ENCODE peak calls at places on chromosomes 3 and 15, in eight cellular contexts. X, I, G, S, A, D, N and K are unnamed samples. For H3K27me3 and H3K4me1, the result is how much of the 10 kb centered on the place peaks cover.

GRCh38 chr3:160643994-160644393 is 33.0 kb upstream of the ARL14 start:
- DNase-seq in X (peak), I (peak), G (no peak), S (no peak), A (no peak), D (no peak), N (no peak), K (no peak)

GRCh38 chr3:102360211-102360610 is 74.6 kb upstream of the ZPLD1 start:
- DNase-seq in X (no peak), I (no peak), G (no peak), S (no peak), A (no peak), D (no peak), N (no peak), K (no peak)

GRCh38 chr3:25091938-25092337 is 336.1 kb upstream of the RARB start:
- DNase-seq in X (no peak), I (no peak), G (no peak), S (no peak), A (no peak), D (no peak), N (no peak), K (no peak)

GRCh38 chr3:193095366-193095765 is 145.7 kb upstream of the PLAAT1 start:
- DNase-seq in X (no peak), I (no peak), G (no peak), S (no peak), A (no peak), D (no peak), N (no peak), K (no peak)

GRCh38 chr3:129486057-129487035 is 42.1 kb upstream of the RHO start:
- DNase-seq in X (no peak), I (peak), G (no peak), S (no peak), A (no peak), D (no peak), N (no peak), K (no peak)

GRCh38 chr3:9765865-9766264 is 3.9 kb downstream of the CAMK1 start:
- DNase-seq in X (no peak), I (peak), G (no peak), S (no peak), A (no peak), D (no peak), N (no peak), K (no peak)

GRCh38 chr15:73688455-73688854 is 4.3 kb downstream of the CD276 start:
- DNase-seq in X (peak), I (no peak), G (no peak), S (no peak), A (peak), D (no peak), N (no peak), K (no peak)

GRCh38 chr3:126711361-126711760 is 7.3 kb downstream of the CHCHD6 start:
- DNase-seq in X (no peak), I (no peak), G (no peak), S (no peak), A (no peak), D (no peak), N (no peak), K (no peak)

GRCh38 chr3:11077466-11077865 is 76.8 kb upstream of the HRH1 start:
- DNase-seq in X (no peak), I (no peak), G (no peak), S (no peak), A (no peak), D (no peak), N (no peak), K (no peak)

GRCh38 chr3:115644391-115644790 is 21.1 kb downstream of the GAP43 start:
- DNase-seq in X (no peak), I (no peak), G (no peak), S (no peak), A (no peak), D (no peak), N (no peak), K (no peak)

GRCh38 chr3:156665296-156665695 is 9.1 kb upstream of the TIPARP start:
- DNase-seq in X (no peak), I (no peak), G (no peak), S (no peak), A (no peak), D (no peak), N (no peak), K (no peak)

GRCh38 chr3:29594261-29594660 is 313.4 kb downstream of the RBMS3 start:
- DNase-seq in X (no peak), I (no peak), G (no peak), S (no peak), A (no peak), D (no peak), N (no peak), K (no peak)

GRCh38 chr3:151604941-151605340 is 128.8 kb upstream of the AADACL2 start:
- DNase-seq in X (no peak), I (no peak), G (no peak), S (no peak), A (no peak), D (no peak), N (no peak), K (no peak)

GRCh38 chr15:60326824-60327654 is 70.7 kb downstream of the ANXA2 start:
- DNase-seq in X (peak), I (peak), G (peak), S (peak), A (no peak), D (peak), N (no peak), K (no peak)

DNA sequence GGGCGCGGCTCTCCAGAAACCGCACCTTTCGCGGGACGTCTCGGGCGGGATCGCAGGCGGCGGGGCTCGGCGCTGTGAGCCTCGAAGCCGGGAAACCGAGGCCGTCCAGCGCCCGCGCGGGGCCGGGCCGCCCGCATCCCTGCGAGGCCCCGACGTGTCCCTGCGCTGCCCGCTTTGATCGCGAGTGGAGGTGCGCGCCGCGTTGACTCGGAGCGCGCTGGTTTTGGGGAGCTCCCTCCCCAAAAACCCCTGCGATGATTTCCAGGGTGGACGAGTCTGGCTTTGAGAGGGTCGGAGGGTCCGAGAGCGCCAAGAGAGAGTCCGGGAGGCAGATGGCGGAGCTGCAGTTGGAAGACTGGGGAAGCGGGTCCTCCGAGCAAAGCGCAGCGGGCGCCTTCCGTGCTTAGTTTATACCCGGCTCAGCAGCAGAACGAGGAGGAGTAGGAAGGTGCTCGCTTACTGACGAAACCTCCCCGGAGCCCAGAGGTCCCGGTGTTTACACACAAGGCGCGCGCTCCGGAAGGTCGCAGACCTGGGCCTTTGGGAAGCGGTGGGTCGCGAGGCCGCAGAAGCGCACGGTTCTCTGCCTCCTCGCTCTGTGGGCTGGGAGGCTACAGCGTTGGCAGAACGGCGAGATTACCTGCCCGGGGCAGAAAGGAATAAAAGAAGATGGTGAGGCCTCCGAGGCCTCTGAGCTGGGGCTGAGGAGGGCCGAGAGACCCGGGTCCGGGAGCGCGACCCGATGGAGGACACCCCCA is 687 bp downstream of the ALDH1A3 start:
- DNase-seq in X (no peak), I (peak), G (no peak), S (no peak), A (no peak), D (no peak), N (no peak), K (no peak)
- H3K27me3 ChIP-seq in X (half or more), I (under half), G (under half), S (under half), A (under half), D (under half), N (under half), K (under half)

DNA sequence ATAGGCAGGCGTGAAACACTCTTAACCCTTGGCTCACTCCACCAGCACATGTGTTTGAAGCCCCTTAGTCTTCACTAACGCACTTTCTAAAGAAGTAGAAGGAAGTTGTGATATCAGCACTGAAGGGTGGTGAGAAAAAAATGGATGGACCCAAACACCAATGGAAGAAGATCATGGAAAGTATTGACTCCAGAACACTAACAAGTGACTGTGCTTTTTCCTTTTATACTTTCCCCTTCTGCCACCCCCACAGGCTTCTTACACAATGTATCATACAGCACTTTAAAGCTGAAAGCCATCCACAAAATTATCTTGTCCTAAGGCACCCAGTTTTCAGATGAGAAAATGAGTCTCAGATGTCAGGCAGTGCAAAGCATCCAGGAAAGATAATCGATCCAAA is 93.9 kb upstream of the PHLDB2 start:
- DNase-seq in X (no peak), I (no peak), G (no peak), S (no peak), A (no peak), D (no peak), N (no peak), K (no peak)
- H3K4me1 ChIP-seq in X (under half), I (under half), G (under half), S (under half), A (under half), D (under half), N (half or more), K (under half)

GRCh38 chr3:4771238-4771637 is 208.0 kb upstream of the BHLHE40 start:
- DNase-seq in X (no peak), I (no peak), G (no peak), S (no peak), A (no peak), D (no peak), N (no peak), K (no peak)
- H3K27ac ChIP-seq in X (no peak), I (no peak), G (no peak), S (no peak), A (peak), D (no peak), N (peak), K (peak)

GRCh38 chr3:14298991-14299555 is 103.3 kb upstream of the SLC6A6 start:
- DNase-seq in X (no peak), I (no peak), G (no peak), S (no peak), A (no peak), D (no peak), N (no peak), K (no peak)

GRCh38 chr3:14299767-14300166 is 102.6 kb upstream of the SLC6A6 start:
- DNase-seq in X (no peak), I (no peak), G (no peak), S (no peak), A (no peak), D (no peak), N (no peak), K (no peak)

GRCh38 chr3:14303336-14304100 is 98.9 kb upstream of the SLC6A6 start:
- DNase-seq in X (no peak), I (no peak), G (no peak), S (no peak), A (no peak), D (no peak), N (no peak), K (peak)

GRCh38 chr3:14300721-14301377 is 101.6 kb upstream of the SLC6A6 start:
- DNase-seq in X (no peak), I (no peak), G (no peak), S (no peak), A (no peak), D (no peak), N (no peak), K (no peak)

GRCh38 chr3:14301558-14301957 is 100.8 kb upstream of the SLC6A6 start:
- DNase-seq in X (peak), I (no peak), G (no peak), S (no peak), A (no peak), D (no peak), N (peak), K (peak)
- H3K27me3 ChIP-seq in X (under half), I (under half), G (under half), S (under half), A (under half), D (under half), N (under half), K (under half)

DNA sequence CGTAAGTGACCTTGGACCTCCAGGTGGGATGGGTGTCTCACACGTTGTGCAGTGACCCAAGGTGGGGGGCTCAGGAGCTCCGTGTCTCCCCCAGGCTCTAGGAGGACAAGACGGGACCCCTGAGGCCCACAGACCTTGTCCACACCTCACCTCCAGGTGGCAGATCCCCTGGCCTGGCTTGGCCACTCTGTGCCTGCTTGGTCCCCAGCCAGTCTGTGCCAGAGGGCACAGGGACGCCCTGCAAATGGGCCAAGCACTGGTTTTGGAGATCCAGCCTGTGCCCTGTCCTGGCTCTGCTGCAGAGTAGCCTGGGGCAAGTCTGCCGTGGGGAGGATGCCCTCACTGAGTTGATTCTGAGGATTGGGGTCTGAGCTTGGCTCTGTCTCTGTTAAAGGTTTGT is 14.0 kb downstream of the SLC6A6 start:
- DNase-seq in X (no peak), I (no peak), G (no peak), S (no peak), A (no peak), D (no peak), N (no peak), K (no peak)
- H3K4me1 ChIP-seq in X (under half), I (under half), G (under half), S (under half), A (under half), D (under half), N (under half), K (under half)

GRCh38 chr15:74869726-74870407 is 3.3 kb downstream of the SCAMP2 start:
- DNase-seq in X (peak), I (no peak), G (peak), S (peak), A (peak), D (no peak), N (peak), K (peak)

GRCh38 chr15:74865316-74865715 is 7.8 kb downstream of the SCAMP2 start:
- DNase-seq in X (no peak), I (no peak), G (no peak), S (no peak), A (no peak), D (no peak), N (no peak), K (no peak)

GRCh38 chr15:74866090-74866489 is 7.1 kb downstream of the SCAMP2 start:
- DNase-seq in X (peak), I (peak), G (no peak), S (no peak), A (no peak), D (no peak), N (peak), K (no peak)

GRCh38 chr15:74869372-74869725 is 3.8 kb downstream of the SCAMP2 start:
- DNase-seq in X (no peak), I (peak), G (no peak), S (no peak), A (no peak), D (no peak), N (no peak), K (no peak)

DNA sequence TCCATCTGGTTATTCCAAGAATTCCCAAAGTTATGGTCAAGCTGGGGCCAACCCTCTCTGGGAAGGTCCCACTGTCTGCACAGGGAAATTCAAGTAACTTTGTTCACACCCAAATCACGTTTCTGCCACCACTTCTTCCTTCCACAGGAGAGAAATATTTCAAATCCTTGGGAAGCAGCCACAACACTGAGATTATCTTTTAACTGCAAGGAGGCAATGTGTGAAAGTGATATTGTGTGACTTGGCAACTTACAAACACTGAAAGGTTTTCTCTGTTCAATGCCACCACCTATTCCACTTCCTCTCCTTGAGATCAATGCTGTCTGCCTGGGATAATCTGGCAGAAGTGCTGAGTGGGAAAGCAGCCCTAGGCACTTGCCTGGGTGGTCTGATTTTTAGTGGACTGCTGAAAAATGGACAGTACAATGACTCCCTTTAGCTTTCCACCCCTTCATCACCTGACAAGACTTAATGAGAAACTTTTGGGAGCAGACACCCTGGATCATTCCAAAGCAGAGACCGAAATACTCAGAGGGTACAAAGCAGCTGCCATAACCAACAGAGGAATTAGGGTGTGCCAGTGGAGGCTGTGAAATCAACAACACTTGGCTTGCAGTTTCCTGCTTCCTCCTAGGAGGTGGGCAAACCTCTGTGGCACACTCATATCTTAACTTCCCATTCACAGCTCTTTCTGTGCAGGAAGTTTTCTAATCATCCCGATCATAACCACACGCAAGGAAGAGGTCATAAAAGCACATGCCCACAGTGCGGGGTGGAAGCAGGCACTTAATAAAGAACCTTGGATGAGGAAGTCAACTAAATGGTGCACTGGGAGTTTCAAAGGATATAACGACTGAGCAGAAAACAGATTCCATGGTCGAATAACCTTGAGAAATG is 5.4 kb downstream of the SCAMP2 start:
- DNase-seq in X (no peak), I (no peak), G (peak), S (no peak), A (no peak), D (no peak), N (peak), K (peak)
- H3K27ac ChIP-seq in X (peak), I (no peak), G (peak), S (no peak), A (peak), D (no peak), N (no peak), K (peak)

GRCh38 chr3:14550651-14551611 is 10.8 kb upstream of the GRIP2 start:
- DNase-seq in X (no peak), I (no peak), G (no peak), S (no peak), A (peak), D (no peak), N (no peak), K (no peak)
- H3K27me3 ChIP-seq in X (under half), I (under half), G (under half), S (half or more), A (under half), D (under half), N (under half), K (under half)

GRCh38 chr3:125605771-125606170 is 10.5 kb upstream of the OSBPL11 start:
- DNase-seq in X (no peak), I (no peak), G (no peak), S (no peak), A (no peak), D (no peak), N (no peak), K (no peak)

GRCh38 chr3:125608419-125608818 is 13.1 kb upstream of the OSBPL11 start:
- DNase-seq in X (no peak), I (no peak), G (no peak), S (no peak), A (no peak), D (no peak), N (no peak), K (no peak)

GRCh38 chr3:125606291-125606690 is 11.0 kb upstream of the OSBPL11 start:
- DNase-seq in X (no peak), I (peak), G (no peak), S (no peak), A (no peak), D (no peak), N (no peak), K (no peak)

DNA sequence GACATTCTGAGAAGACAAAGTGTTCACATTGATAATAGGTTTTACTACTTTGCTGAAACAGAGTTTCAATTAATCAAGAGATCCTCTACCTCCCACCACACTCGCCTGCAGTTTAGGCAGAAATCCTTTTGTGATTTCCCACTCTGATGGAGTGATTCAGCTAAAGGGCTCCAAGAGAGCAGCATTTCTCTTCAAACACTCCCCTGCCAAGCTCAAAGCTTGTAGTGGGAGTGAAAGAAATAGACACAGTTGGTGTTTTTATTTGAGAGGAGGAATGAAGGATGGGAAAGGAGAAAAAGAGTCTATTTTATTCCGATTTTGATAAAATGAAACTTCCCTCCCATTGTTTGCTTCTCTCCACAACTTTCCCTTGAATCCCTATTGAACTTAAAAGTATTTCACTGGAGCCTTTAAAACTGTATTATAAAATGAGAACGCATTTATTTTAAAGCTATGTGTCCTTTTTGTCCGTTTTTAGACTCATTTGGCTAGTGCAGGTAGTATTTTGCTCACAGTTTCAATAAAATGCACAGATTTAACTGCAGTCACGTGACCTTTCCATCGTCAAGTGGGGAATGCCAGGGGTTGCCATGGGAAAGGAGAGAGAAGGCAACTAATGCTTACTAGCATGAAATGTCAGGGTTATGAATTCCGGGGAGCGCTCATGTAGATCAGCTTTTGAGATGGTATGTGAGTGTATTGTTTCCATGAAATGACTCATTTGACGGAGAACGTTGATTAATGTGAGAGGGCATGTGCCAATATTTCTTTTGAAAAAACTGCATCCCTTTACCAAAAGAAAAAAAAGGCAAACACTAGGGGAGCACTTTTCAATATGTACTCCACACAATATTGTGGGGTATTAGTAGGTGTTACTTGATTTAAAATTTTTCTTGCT is 7.7 kb upstream of the OSBPL11 start:
- DNase-seq in X (no peak), I (no peak), G (no peak), S (no peak), A (no peak), D (no peak), N (no peak), K (no peak)
- H3K4me1 ChIP-seq in X (under half), I (under half), G (under half), S (under half), A (under half), D (under half), N (under half), K (under half)